ENCODE peak calls at places on chromosomes 1 and 21, in five cellular contexts. X, O, J, U and M are unnamed samples.

GRCh38 chr1:25563330-25564215 is 20.2 kb downstream of the LDLRAP1 start:
- DNase-seq in X (no peak), O (no peak), J (no peak), U (no peak), M (no peak)

GRCh38 chr1:17842686-17843085 is 87.6 kb downstream of the ACTL8 start:
- DNase-seq in X (no peak), O (no peak), J (no peak), U (no peak), M (no peak)

GRCh38 chr1:223401873-223402789 is 8.9 kb downstream of the CCDC185 start:
- DNase-seq in X (no peak), O (peak; percentile 49), J (no peak), U (no peak), M (no peak)

GRCh38 chr21:25133939-25134338 is 473.3 kb downstream of the MRPL39 start:
- DNase-seq in X (no peak), O (no peak), J (no peak), U (no peak), M (no peak)

GRCh38 chr1:63724375-63724774 is 49.4 kb upstream of the ROR1 start:
- DNase-seq in X (no peak), O (no peak), J (no peak), U (no peak), M (no peak)

GRCh38 chr1:183023146-183023600 is at the start of gene LAMC1:
- DNase-seq in X (peak; percentile 65), O (peak; percentile 97), J (peak; percentile 84), U (no peak), M (peak; percentile 95)

GRCh38 chr21:45874716-45875415 is 106.7 kb upstream of the COL6A1 start:
- DNase-seq in X (no peak), O (peak; percentile 97), J (no peak), U (no peak), M (peak; percentile 92)

GRCh38 chr1:28508435-28508754 is 2.6 kb downstream of the RCC1 start:
- DNase-seq in X (no peak), O (no peak), J (no peak), U (no peak), M (no peak)

GRCh38 chr1:111461765-111462164 is 12.0 kb upstream of the C1orf162 start:
- DNase-seq in X (no peak), O (no peak), J (no peak), U (no peak), M (no peak)

GRCh38 chr1:193069748-193070394 is 10.5 kb downstream of the RO60 start:
- DNase-seq in X (peak; percentile 53), O (peak; percentile 16), J (no peak), U (no peak), M (no peak)

GRCh38 chr1:50488876-50489275 is 65.6 kb upstream of the DMRTA2 start:
- DNase-seq in X (no peak), O (peak; percentile 5), J (no peak), U (no peak), M (no peak)

GRCh38 chr1:187236676-187237075 is 407.9 kb downstream of the PLA2G4A start:
- DNase-seq in X (no peak), O (no peak), J (peak; percentile 3), U (no peak), M (no peak)

GRCh38 chr1:240763771-240764170 is 151.8 kb upstream of the GREM2 start:
- DNase-seq in X (no peak), O (no peak), J (no peak), U (no peak), M (no peak)

DNA sequence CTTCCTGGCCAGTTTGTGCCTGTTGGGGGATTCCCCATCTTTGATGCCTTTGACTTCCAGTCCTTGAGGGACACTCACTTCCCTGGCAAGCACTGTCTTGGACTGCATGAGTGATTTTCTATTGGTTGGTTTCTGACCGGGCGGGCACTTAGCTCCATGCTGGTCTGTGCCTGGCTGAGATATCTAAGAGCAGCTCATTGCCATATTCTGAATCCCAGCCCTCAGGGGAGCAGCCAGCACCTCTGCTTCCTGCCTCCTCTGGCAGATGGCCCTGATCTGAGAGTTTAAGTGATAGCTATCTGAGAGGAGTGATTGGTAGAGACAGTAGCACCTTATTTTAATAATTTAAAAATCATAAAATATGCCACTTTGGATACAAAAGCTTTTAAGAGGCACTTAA is 52.5 kb downstream of the DISC1 start:
- DNase-seq in X (no peak), O (no peak), J (no peak), U (no peak), M (no peak)
- TF ChIP-seq CTCF in X (no peak), O (no peak), J (no peak), U (no peak), M (no peak)

DNA sequence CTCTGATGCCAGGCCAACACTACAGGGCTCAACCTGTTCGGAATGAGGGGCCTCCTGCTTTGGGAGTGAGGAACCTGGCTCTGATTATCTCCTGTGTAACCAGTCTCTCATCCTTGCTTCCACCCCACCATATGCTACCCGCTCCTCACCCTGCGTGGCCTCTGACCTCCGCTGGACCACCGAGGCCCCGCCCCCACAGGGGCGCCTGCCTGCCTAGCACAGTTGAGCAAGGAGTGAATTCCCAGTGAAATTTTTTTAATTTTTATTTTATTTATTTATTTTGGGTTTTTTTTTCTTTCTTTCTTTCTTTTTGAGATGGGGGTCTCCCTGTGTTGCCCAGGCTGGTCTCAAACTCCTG is 1.9 kb upstream of the GNB1 start:
- DNase-seq in X (no peak), O (no peak), J (no peak), U (no peak), M (no peak)
- H3K4me3 ChIP-seq in X (no peak overlapping the region), O (no peak overlapping the region), J (no peak overlapping the region), U (no peak overlapping the region), M (no peak overlapping the region)

DNA sequence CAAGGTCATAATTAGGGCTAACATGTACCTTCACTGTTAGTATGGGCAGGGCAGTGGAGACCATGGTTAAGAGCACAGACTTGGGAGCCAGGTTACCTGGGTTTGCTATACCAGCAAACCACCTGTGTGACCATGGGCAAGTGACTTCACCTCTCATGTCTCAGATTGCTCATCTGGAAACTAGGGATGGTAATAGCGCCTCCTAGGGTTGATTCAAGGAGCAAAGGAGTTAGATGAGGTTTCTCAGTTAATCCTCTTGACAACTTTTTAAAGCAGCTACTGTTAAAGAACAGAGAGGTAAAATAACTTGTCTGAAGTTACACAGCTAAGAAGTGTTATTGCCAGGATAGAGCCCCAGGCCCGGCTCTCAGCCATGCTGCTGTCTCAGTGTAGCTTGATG is 790 bp upstream of the MATN1 start:
- DNase-seq in X (no peak), O (no peak), J (no peak), U (no peak), M (no peak)
- TF ChIP-seq CTCF in X (peak; percentile 45), O (peak; percentile 18), J (no peak), U (no peak), M (no peak)

GRCh38 chr1:160193091-160193819 is 2.9 kb downstream of the CASQ1 start:
- DNase-seq in X (peak; percentile 98), O (peak; percentile 89), J (peak; percentile 92), U (peak; percentile 72), M (peak; percentile 80)
- H3K4me3 ChIP-seq in X (peak overlapping the region; percentile 23), O (no peak overlapping the region), J (no peak overlapping the region), U (no peak overlapping the region), M (no peak overlapping the region)

GRCh38 chr21:14383596-14384210 is 757 bp upstream of the HSPA13 start:
- DNase-seq in X (no peak), O (peak; percentile 52), J (no peak), U (no peak), M (no peak)

GRCh38 chr21:14384453-14384852 is 1.5 kb upstream of the HSPA13 start:
- DNase-seq in X (peak; percentile 42), O (no peak), J (no peak), U (no peak), M (no peak)

GRCh38 chr21:14382486-14382834 is 486 bp downstream of the HSPA13 start:
- DNase-seq in X (no peak), O (peak; percentile 19), J (peak; percentile 8), U (no peak), M (no peak)

GRCh38 chr21:14388282-14388681 is 5.3 kb upstream of the HSPA13 start:
- DNase-seq in X (no peak), O (no peak), J (no peak), U (no peak), M (no peak)

GRCh38 chr21:14382835-14383595 is at the start of gene HSPA13:
- DNase-seq in X (peak; percentile 99), O (peak; percentile 100), J (peak; percentile 100), U (peak; percentile 100), M (peak; percentile 100)
- TF ChIP-seq CTCF in X (no peak), O (no peak), J (no peak), U (no peak), M (no peak)

GRCh38 chr1:3795453-3796214 is 664 bp downstream of the LRRC47 start:
- DNase-seq in X (no peak), O (no peak), J (no peak), U (no peak), M (peak; percentile 82)
- H3K4me3 ChIP-seq in X (peak overlapping the region; percentile 84), O (peak overlapping the region; percentile 83), J (peak overlapping the region; percentile 92), U (peak overlapping the region; percentile 75), M (peak overlapping the region; percentile 75)

GRCh38 chr1:156746381-156746715 is 5.1 kb downstream of the HDGF start:
- DNase-seq in X (no peak), O (no peak), J (no peak), U (no peak), M (no peak)

GRCh38 chr1:156747737-156748669 is 3.5 kb downstream of the HDGF start:
- DNase-seq in X (no peak), O (no peak), J (no peak), U (no peak), M (no peak)

GRCh38 chr1:156744786-156745419 is 4.0 kb upstream of the MRPL24 start:
- DNase-seq in X (no peak), O (no peak), J (no peak), U (no peak), M (no peak)

GRCh38 chr1:156748670-156749428 is 2.6 kb downstream of the HDGF start:
- DNase-seq in X (peak; percentile 51), O (peak; percentile 72), J (peak; percentile 68), U (no peak), M (peak; percentile 93)

GRCh38 chr1:156746716-156747631 is 4.5 kb downstream of the HDGF start:
- DNase-seq in X (peak; percentile 99), O (peak; percentile 98), J (peak; percentile 97), U (peak; percentile 79), M (peak; percentile 99)
- TF ChIP-seq CTCF in X (peak; percentile 58), O (no peak), J (no peak), U (no peak), M (no peak)